ENCODE peak calls at places on chromosomes 2 and 18, in seven cellular contexts. One of them, this sample, is unnamed.
A peak's percentile ranks its signal among the peaks of the same experiment; 100 is the strongest.

GRCh38 chr2:96547203-96547641 is 10.7 kb downstream of the ARID5A start:
- DNase-seq in mesothelial cell of epicardium: no peak
- DNase-seq in H9: peak; percentile 73
- DNase-seq in IMR-90: no peak
- DNase-seq in AG04449: no peak
- DNase-seq in fibroblast of pulmonary artery: no peak
- DNase-seq in keratinocyte: no peak
- DNase-seq in this sample: no peak

GRCh38 chr2:206797376-206797775 is 32.0 kb downstream of the FASTKD2 start:
- DNase-seq in mesothelial cell of epicardium: no peak
- DNase-seq in H9: no peak
- DNase-seq in IMR-90: no peak
- DNase-seq in AG04449: no peak
- DNase-seq in fibroblast of pulmonary artery: no peak
- DNase-seq in keratinocyte: no peak
- DNase-seq in this sample: no peak

GRCh38 chr2:28713582-28714292 is 37.9 kb upstream of the PPP1CB start:
- DNase-seq in mesothelial cell of epicardium: no peak
- DNase-seq in H9: no peak
- DNase-seq in IMR-90: peak; percentile 72
- DNase-seq in AG04449: no peak
- DNase-seq in fibroblast of pulmonary artery: peak; percentile 39
- DNase-seq in keratinocyte: peak; percentile 35
- DNase-seq in this sample: no peak

GRCh38 chr2:180001726-180002125 is 5.4 kb downstream of the CWC22 start:
- DNase-seq in mesothelial cell of epicardium: no peak
- DNase-seq in H9: no peak
- DNase-seq in IMR-90: no peak
- DNase-seq in AG04449: no peak
- DNase-seq in fibroblast of pulmonary artery: no peak
- DNase-seq in keratinocyte: no peak
- DNase-seq in this sample: no peak

GRCh38 chr2:210445116-210445707 is 31.3 kb downstream of the LANCL1 start:
- DNase-seq in mesothelial cell of epicardium: no peak
- DNase-seq in H9: no peak
- DNase-seq in IMR-90: peak; percentile 27
- DNase-seq in AG04449: no peak
- DNase-seq in fibroblast of pulmonary artery: peak; percentile 49
- DNase-seq in keratinocyte: no peak
- DNase-seq in this sample: no peak

GRCh38 chr2:172092716-172093415 is 7.6 kb downstream of the DLX1 start:
- DNase-seq in mesothelial cell of epicardium: no peak
- DNase-seq in H9: no peak
- DNase-seq in IMR-90: no peak
- DNase-seq in AG04449: no peak
- DNase-seq in fibroblast of pulmonary artery: no peak
- DNase-seq in keratinocyte: no peak
- DNase-seq in this sample: no peak

GRCh38 chr18:3485153-3486149 is 35.5 kb downstream of the TGIF1 start:
- DNase-seq in mesothelial cell of epicardium: no peak
- DNase-seq in H9: no peak
- DNase-seq in IMR-90: no peak
- DNase-seq in AG04449: no peak
- DNase-seq in fibroblast of pulmonary artery: no peak
- DNase-seq in keratinocyte: no peak
- DNase-seq in this sample: no peak

GRCh38 chr2:74502720-74503505 is 3.5 kb upstream of the LBX2 start:
- DNase-seq in mesothelial cell of epicardium: no peak
- DNase-seq in H9: peak; percentile 82
- DNase-seq in IMR-90: peak; percentile 84
- DNase-seq in AG04449: no peak
- DNase-seq in fibroblast of pulmonary artery: peak; percentile 89
- DNase-seq in keratinocyte: no peak
- DNase-seq in this sample: peak; percentile 68

GRCh38 chr2:84631047-84631446 is 114.7 kb downstream of the DNAH6 start:
- DNase-seq in mesothelial cell of epicardium: no peak
- DNase-seq in H9: no peak
- DNase-seq in IMR-90: peak; percentile 53
- DNase-seq in AG04449: no peak
- DNase-seq in fibroblast of pulmonary artery: peak; percentile 59
- DNase-seq in keratinocyte: no peak
- DNase-seq in this sample: no peak

GRCh38 chr2:219344756-219345458 is 12.4 kb upstream of the RESP18 start:
- DNase-seq in mesothelial cell of epicardium: no peak
- DNase-seq in H9: no peak
- DNase-seq in IMR-90: peak; percentile 12
- DNase-seq in AG04449: no peak
- DNase-seq in fibroblast of pulmonary artery: peak; percentile 66
- DNase-seq in keratinocyte: no peak
- DNase-seq in this sample: no peak

GRCh38 chr2:196487426-196487825 is 152.1 kb upstream of the CCDC150 start:
- DNase-seq in mesothelial cell of epicardium: no peak
- DNase-seq in H9: no peak
- DNase-seq in IMR-90: no peak
- DNase-seq in AG04449: no peak
- DNase-seq in fibroblast of pulmonary artery: no peak
- DNase-seq in keratinocyte: no peak
- DNase-seq in this sample: no peak

GRCh38 chr18:3062798-3063563 is 50.0 kb upstream of the LPIN2 start:
- DNase-seq in mesothelial cell of epicardium: no peak
- DNase-seq in H9: peak; percentile 76
- DNase-seq in IMR-90: peak; percentile 15
- DNase-seq in AG04449: no peak
- DNase-seq in fibroblast of pulmonary artery: peak; percentile 49
- DNase-seq in keratinocyte: no peak
- DNase-seq in this sample: peak; percentile 57

GRCh38 chr2:125405816-125406215 is 1250.1 kb upstream of the GYPC start:
- DNase-seq in mesothelial cell of epicardium: no peak
- DNase-seq in H9: no peak
- DNase-seq in IMR-90: peak; percentile 97
- DNase-seq in AG04449: peak; percentile 67
- DNase-seq in fibroblast of pulmonary artery: peak; percentile 92
- DNase-seq in keratinocyte: peak; percentile 25
- DNase-seq in this sample: peak; percentile 25

GRCh38 chr2:216860738-216861137 is 874 bp upstream of the TNP1 start:
- DNase-seq in mesothelial cell of epicardium: no peak
- DNase-seq in H9: no peak
- DNase-seq in IMR-90: peak; percentile 39
- DNase-seq in AG04449: no peak
- DNase-seq in fibroblast of pulmonary artery: no peak
- DNase-seq in keratinocyte: no peak
- DNase-seq in this sample: no peak

GRCh38 chr2:140353541-140353940 is 1573.4 kb upstream of the NXPH2 start:
- DNase-seq in mesothelial cell of epicardium: no peak
- DNase-seq in H9: no peak
- DNase-seq in IMR-90: no peak
- DNase-seq in AG04449: peak; percentile 2
- DNase-seq in fibroblast of pulmonary artery: peak; percentile 67
- DNase-seq in keratinocyte: no peak
- DNase-seq in this sample: no peak

GRCh38 chr2:168801961-168802824 is at the start of gene NOSTRIN:
- DNase-seq in mesothelial cell of epicardium: no peak
- DNase-seq in H9: no peak
- DNase-seq in IMR-90: peak; percentile 48
- DNase-seq in AG04449: no peak
- DNase-seq in fibroblast of pulmonary artery: peak; percentile 60
- DNase-seq in keratinocyte: no peak
- DNase-seq in this sample: no peak

GRCh38 chr2:44326548-44327269 is 34.6 kb downstream of the PREPL start:
- DNase-seq in mesothelial cell of epicardium: no peak
- DNase-seq in H9: no peak
- DNase-seq in IMR-90: no peak
- DNase-seq in AG04449: no peak
- DNase-seq in fibroblast of pulmonary artery: no peak
- DNase-seq in keratinocyte: no peak
- DNase-seq in this sample: no peak

GRCh38 chr2:175414872-175415487 is 233.5 kb upstream of the ATP5MC3 start:
- DNase-seq in mesothelial cell of epicardium: peak; percentile 30
- DNase-seq in H9: peak; percentile 68
- DNase-seq in IMR-90: peak; percentile 54
- DNase-seq in AG04449: peak; percentile 16
- DNase-seq in fibroblast of pulmonary artery: peak; percentile 58
- DNase-seq in keratinocyte: no peak
- DNase-seq in this sample: peak; percentile 44

GRCh38 chr18:72895548-72895947 is 27.8 kb upstream of the NETO1 start:
- DNase-seq in mesothelial cell of epicardium: no peak
- DNase-seq in H9: no peak
- DNase-seq in IMR-90: no peak
- DNase-seq in AG04449: no peak
- DNase-seq in fibroblast of pulmonary artery: no peak
- DNase-seq in keratinocyte: no peak
- DNase-seq in this sample: no peak

GRCh38 chr2:99565227-99565626 is 75.4 kb upstream of the REV1 start:
- DNase-seq in mesothelial cell of epicardium: no peak
- DNase-seq in H9: no peak
- DNase-seq in IMR-90: no peak
- DNase-seq in AG04449: no peak
- DNase-seq in fibroblast of pulmonary artery: no peak
- DNase-seq in keratinocyte: no peak
- DNase-seq in this sample: no peak

DNA sequence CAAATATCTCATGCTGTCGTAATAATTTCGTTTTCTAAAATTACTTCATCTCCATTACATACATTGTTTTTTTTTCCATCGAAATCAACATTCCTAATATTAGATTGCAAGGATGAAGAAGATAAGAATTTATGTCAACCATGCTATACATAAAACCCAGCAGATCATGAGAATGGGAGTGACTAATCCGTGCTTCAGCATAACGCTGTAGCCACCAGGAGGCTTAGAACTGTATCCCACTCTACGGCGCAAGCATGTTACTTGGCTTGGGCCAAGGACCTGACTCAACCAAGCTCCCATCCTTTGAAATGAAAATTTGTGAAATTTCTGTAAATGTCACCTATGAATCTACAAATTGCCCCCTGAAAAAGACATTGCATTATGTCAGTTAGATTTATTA is 392.5 kb downstream of the FIGN start:
- DNase-seq in mesothelial cell of epicardium: no peak
- DNase-seq in H9: peak; percentile 29
- DNase-seq in IMR-90: peak; percentile 2
- DNase-seq in AG04449: no peak
- DNase-seq in fibroblast of pulmonary artery: no peak
- DNase-seq in keratinocyte: no peak
- DNase-seq in this sample: no peak
- TF ChIP-seq CTCF in mesothelial cell of epicardium: no peak
- TF ChIP-seq CTCF in H9: peak; percentile 39
- TF ChIP-seq CTCF in IMR-90: no peak
- TF ChIP-seq CTCF in AG04449: no peak
- TF ChIP-seq CTCF in fibroblast of pulmonary artery: no peak
- TF ChIP-seq CTCF in keratinocyte: no peak
- TF ChIP-seq CTCF in this sample: no peak

GRCh38 chr18:57409650-57410049 is 25.5 kb upstream of the ONECUT2 start:
- DNase-seq in mesothelial cell of epicardium: no peak
- DNase-seq in H9: no peak
- DNase-seq in IMR-90: no peak
- DNase-seq in AG04449: no peak
- DNase-seq in fibroblast of pulmonary artery: no peak
- DNase-seq in keratinocyte: no peak
- DNase-seq in this sample: no peak

GRCh38 chr18:57404345-57404744 is 30.8 kb upstream of the ONECUT2 start:
- DNase-seq in mesothelial cell of epicardium: no peak
- DNase-seq in H9: no peak
- DNase-seq in IMR-90: no peak
- DNase-seq in AG04449: no peak
- DNase-seq in fibroblast of pulmonary artery: no peak
- DNase-seq in keratinocyte: no peak
- DNase-seq in this sample: no peak
- TF ChIP-seq CTCF in mesothelial cell of epicardium: no peak
- TF ChIP-seq CTCF in H9: no peak
- TF ChIP-seq CTCF in IMR-90: no peak
- TF ChIP-seq CTCF in AG04449: no peak
- TF ChIP-seq CTCF in fibroblast of pulmonary artery: no peak
- TF ChIP-seq CTCF in keratinocyte: no peak
- TF ChIP-seq CTCF in this sample: no peak

DNA sequence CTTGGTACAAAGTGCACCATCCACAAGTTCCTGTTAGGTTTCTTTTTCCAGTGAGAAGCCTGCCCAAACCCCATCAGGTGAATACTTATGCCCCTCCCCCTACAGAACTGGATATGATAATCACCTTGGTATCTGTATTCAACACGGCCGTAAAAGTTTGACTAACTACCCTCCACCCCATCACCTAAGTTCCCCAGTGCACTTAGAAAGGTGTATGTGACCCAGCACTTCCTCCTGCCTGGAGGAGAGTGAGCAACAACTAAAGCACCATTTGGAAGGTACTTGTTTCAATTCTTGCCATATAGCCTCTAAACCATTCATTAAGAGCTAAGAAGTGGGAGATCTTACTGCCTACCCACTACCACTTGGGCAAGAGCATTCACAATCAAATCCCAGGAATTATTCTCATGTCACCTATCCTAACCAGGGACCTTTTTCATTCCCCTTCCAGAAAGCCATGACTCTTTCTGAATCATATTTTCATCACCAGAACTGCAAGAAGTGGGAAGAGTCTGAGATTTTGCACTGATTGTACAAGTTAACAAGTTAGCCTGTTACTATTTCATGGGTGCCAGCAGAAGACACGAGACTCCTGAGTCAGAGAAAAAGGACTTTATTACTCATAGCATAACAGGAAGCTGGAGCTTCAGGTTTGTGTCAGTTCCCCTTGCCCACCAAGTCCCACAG is 53.5 kb upstream of the NDUFV2 start:
- DNase-seq in mesothelial cell of epicardium: no peak
- DNase-seq in H9: no peak
- DNase-seq in IMR-90: peak; percentile 44
- DNase-seq in AG04449: no peak
- DNase-seq in fibroblast of pulmonary artery: peak; percentile 22
- DNase-seq in keratinocyte: no peak
- DNase-seq in this sample: no peak
- TF ChIP-seq CTCF in mesothelial cell of epicardium: no peak
- TF ChIP-seq CTCF in H9: no peak
- TF ChIP-seq CTCF in IMR-90: no peak
- TF ChIP-seq CTCF in AG04449: no peak
- TF ChIP-seq CTCF in fibroblast of pulmonary artery: no peak
- TF ChIP-seq CTCF in keratinocyte: no peak
- TF ChIP-seq CTCF in this sample: no peak

DNA sequence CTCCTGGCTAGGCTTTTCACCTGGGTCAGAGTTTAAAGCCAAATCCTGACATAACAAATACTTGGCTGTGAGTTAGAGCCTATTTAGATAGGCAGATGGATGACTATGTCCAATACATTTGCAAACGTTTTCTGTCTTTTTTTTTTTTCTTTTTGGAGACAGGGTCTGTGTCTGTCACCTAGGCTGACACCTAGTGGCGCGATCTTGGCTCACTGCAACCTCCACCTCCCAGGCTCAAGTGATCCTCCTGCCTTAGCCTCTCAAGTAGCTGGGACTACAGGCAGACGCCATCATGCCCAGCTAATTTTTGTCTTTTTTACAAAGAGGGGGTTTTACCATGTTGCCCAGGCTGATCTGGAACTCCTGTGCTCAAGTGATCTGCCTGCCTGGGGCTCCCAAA is 124.8 kb downstream of the DYM start:
- DNase-seq in mesothelial cell of epicardium: no peak
- DNase-seq in H9: no peak
- DNase-seq in IMR-90: no peak
- DNase-seq in AG04449: no peak
- DNase-seq in fibroblast of pulmonary artery: no peak
- DNase-seq in keratinocyte: no peak
- DNase-seq in this sample: no peak
- TF ChIP-seq CTCF in mesothelial cell of epicardium: no peak
- TF ChIP-seq CTCF in H9: peak; percentile 55
- TF ChIP-seq CTCF in IMR-90: no peak
- TF ChIP-seq CTCF in AG04449: no peak
- TF ChIP-seq CTCF in fibroblast of pulmonary artery: no peak
- TF ChIP-seq CTCF in keratinocyte: peak; percentile 17
- TF ChIP-seq CTCF in this sample: no peak

This sample was measured in omental fat pad.